ENCODE peak calls at places on chromosomes 5 and 9, in seven cellular contexts. U is neuronal stem cell, S is IMR-90, K is H9, Y is mesendoderm, R is H1, E is trophoblast cell. O is an unnamed sample.

GRCh38 chr9:112012026-112012902 is 115.7 kb downstream of the UGCG start:
- DNase-seq in U (no peak), S (peak; percentile 95), K (no peak), Y (no peak), R (no peak), E (peak; percentile 65), O (peak; percentile 90)

GRCh38 chr9:109114670-109115069 is 5.1 kb downstream of the TMEM245 start:
- DNase-seq in U (no peak), S (peak; percentile 66), K (no peak), Y (no peak), R (no peak), E (no peak), O (peak; percentile 47)

GRCh38 chr5:56328753-56329560 is 95.8 kb upstream of the ANKRD55 start:
- DNase-seq in U (no peak), S (peak; percentile 76), K (no peak), Y (peak; percentile 88), R (no peak), E (peak; percentile 80), O (peak; percentile 68)

GRCh38 chr5:54547711-54548250 is 30.2 kb downstream of the SNX18 start:
- DNase-seq in U (no peak), S (peak; percentile 90), K (no peak), Y (no peak), R (no peak), E (no peak), O (peak; percentile 87)

GRCh38 chr5:161660806-161661205 is 24.7 kb upstream of the GABRA6 start:
- DNase-seq in U (no peak), S (no peak), K (peak; percentile 25), Y (no peak), R (no peak), E (no peak), O (no peak)

GRCh38 chr9:119052339-119053030 is 316.8 kb downstream of the BRINP1 start:
- DNase-seq in U (no peak), S (no peak), K (no peak), Y (no peak), R (no peak), E (no peak), O (no peak)

GRCh38 chr5:177472460-177473441 is 683 bp downstream of the DBN1 start:
- DNase-seq in U (peak; percentile 52), S (no peak), K (no peak), Y (peak; percentile 56), R (no peak), E (no peak), O (peak; percentile 34)

GRCh38 chr5:150511641-150512367 is 3.9 kb downstream of the NDST1 start:
- DNase-seq in U (no peak), S (peak; percentile 80), K (no peak), Y (peak; percentile 79), R (no peak), E (no peak), O (peak; percentile 63)

GRCh38 chr5:169577966-169578365 is 5.6 kb upstream of the SPDL1 start:
- DNase-seq in U (no peak), S (no peak), K (no peak), Y (no peak), R (no peak), E (peak; percentile 33), O (no peak)

GRCh38 chr9:101574773-101575333 is 19.9 kb downstream of the PPP3R2 start:
- DNase-seq in U (no peak), S (no peak), K (no peak), Y (no peak), R (no peak), E (no peak), O (no peak)

GRCh38 chr5:55715519-55716078 is 3.5 kb upstream of the SLC38A9 start:
- DNase-seq in U (no peak), S (no peak), K (no peak), Y (no peak), R (no peak), E (no peak), O (no peak)

GRCh38 chr5:80912479-80912878 is 47.7 kb upstream of the RASGRF2 start:
- DNase-seq in U (no peak), S (no peak), K (no peak), Y (no peak), R (no peak), E (no peak), O (no peak)

GRCh38 chr9:125759812-125760134 is 12.6 kb downstream of the PBX3 start:
- DNase-seq in U (no peak), S (no peak), K (peak; percentile 46), Y (peak; percentile 69), R (no peak), E (no peak), O (no peak)

GRCh38 chr9:16145196-16145950 is 592.5 kb downstream of the CCDC171 start:
- DNase-seq in U (no peak), S (peak; percentile 50), K (no peak), Y (peak; percentile 47), R (no peak), E (no peak), O (peak; percentile 24)

GRCh38 chr9:16143310-16143709 is 590.5 kb downstream of the CCDC171 start:
- DNase-seq in U (no peak), S (peak; percentile 11), K (no peak), Y (no peak), R (no peak), E (no peak), O (no peak)

GRCh38 chr9:16143947-16144890 is 591.4 kb downstream of the CCDC171 start:
- DNase-seq in U (no peak), S (no peak), K (no peak), Y (no peak), R (no peak), E (peak; percentile 43), O (no peak)

GRCh38 chr9:16147726-16148125 is 594.9 kb downstream of the CCDC171 start:
- DNase-seq in U (no peak), S (no peak), K (no peak), Y (no peak), R (no peak), E (no peak), O (peak; percentile 20)

GRCh38 chr9:16146661-16147060 is 593.8 kb downstream of the CCDC171 start:
- DNase-seq in U (peak; percentile 41), S (no peak), K (no peak), Y (no peak), R (no peak), E (no peak), O (no peak)
- H3K4ac ChIP-seq in U (no peak overlapping the region), S (no peak overlapping the region), K (no peak overlapping the region), Y (no peak overlapping the region), R (no peak overlapping the region), E (no peak overlapping the region), O (no peak overlapping the region)

DNA sequence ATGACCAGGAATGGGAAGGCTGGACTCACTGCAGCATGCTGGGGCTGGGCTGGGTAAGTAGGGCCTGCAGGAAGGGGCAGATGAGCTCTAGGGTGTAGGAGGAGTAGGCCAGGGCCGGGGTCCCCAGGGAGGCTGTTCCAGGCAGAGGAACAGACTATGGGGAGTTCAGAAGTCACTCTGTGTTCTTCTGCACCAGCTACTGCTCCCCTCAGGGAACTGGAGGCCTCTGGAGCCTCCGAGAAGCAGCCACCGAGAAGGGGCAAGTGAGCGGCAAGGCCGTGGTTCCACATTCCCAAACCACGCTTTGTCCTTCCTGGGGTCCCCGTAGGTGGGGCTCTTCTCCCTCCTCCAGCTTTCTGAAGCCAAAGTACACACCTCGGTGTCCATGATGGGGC is 8.4 kb upstream of the SLC2A6 start:
- DNase-seq in U (no peak), S (no peak), K (no peak), Y (no peak), R (no peak), E (no peak), O (no peak)
- H3K4ac ChIP-seq in U (no peak overlapping the region), S (no peak overlapping the region), K (no peak overlapping the region), Y (no peak overlapping the region), R (no peak overlapping the region), E (no peak overlapping the region), O (no peak overlapping the region)

GRCh38 chr9:84862308-84862707 is 192.8 kb downstream of the NTRK2 start:
- DNase-seq in U (no peak), S (no peak), K (no peak), Y (no peak), R (no peak), E (no peak), O (no peak)

GRCh38 chr9:84863372-84863771 is 193.8 kb downstream of the NTRK2 start:
- DNase-seq in U (no peak), S (no peak), K (no peak), Y (no peak), R (no peak), E (no peak), O (no peak)

GRCh38 chr9:84858373-84858772 is 188.8 kb downstream of the NTRK2 start:
- DNase-seq in U (no peak), S (no peak), K (no peak), Y (no peak), R (no peak), E (no peak), O (no peak)

GRCh38 chr9:84862786-84863185 is 193.3 kb downstream of the NTRK2 start:
- DNase-seq in U (no peak), S (no peak), K (peak; percentile 90), Y (peak; percentile 74), R (peak; percentile 66), E (peak; percentile 34), O (peak; percentile 67)

GRCh38 chr9:84860423-84861115 is 191.0 kb downstream of the NTRK2 start:
- DNase-seq in U (no peak), S (no peak), K (no peak), Y (peak; percentile 16), R (no peak), E (no peak), O (peak; percentile 46)
- H3K4ac ChIP-seq in U (no peak overlapping the region), S (no peak overlapping the region), K (no peak overlapping the region), Y (no peak overlapping the region), R (no peak overlapping the region), E (no peak overlapping the region), O (no peak overlapping the region)

GRCh38 chr5:131767891-131768290 is 28.9 kb downstream of the FNIP1 start:
- DNase-seq in U (no peak), S (no peak), K (no peak), Y (no peak), R (no peak), E (no peak), O (no peak)
- H3K4ac ChIP-seq in U (no peak overlapping the region), S (no peak overlapping the region), K (no peak overlapping the region), Y (no peak overlapping the region), R (no peak overlapping the region), E (no peak overlapping the region), O (no peak overlapping the region)

GRCh38 chr9:91025856-91026255 is 224.2 kb downstream of the SYK start:
- DNase-seq in U (no peak), S (no peak), K (no peak), Y (no peak), R (no peak), E (no peak), O (no peak)
- H3K4ac ChIP-seq in U (no peak overlapping the region), S (no peak overlapping the region), K (no peak overlapping the region), Y (no peak overlapping the region), R (no peak overlapping the region), E (no peak overlapping the region), O (no peak overlapping the region)

GRCh38 chr5:116764941-116765340 is 190.3 kb upstream of the SEMA6A start:
- DNase-seq in U (no peak), S (no peak), K (no peak), Y (no peak), R (no peak), E (peak; percentile 70), O (no peak)
- H3K4ac ChIP-seq in U (no peak overlapping the region), S (no peak overlapping the region), K (no peak overlapping the region), Y (no peak overlapping the region), R (no peak overlapping the region), E (no peak overlapping the region), O (no peak overlapping the region)

DNA sequence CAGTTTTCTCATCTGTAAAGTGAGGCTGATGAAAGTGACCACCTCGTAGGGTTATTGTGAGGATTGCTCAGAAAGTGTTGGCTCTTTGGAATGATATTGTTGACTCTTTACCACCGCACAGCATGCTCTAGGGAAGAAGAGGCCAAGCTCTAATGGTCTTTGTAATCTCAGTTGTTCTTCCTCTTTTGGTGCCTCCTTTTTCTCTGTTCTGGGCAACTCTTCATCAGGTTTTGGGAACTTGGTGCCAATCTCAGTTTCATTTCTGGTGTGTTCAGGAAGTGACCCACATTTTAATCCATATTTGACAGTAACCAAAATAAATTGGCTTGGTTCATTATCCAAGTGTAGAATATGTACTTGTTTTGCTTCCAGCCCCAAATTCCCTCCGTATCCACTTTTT is 25.1 kb downstream of the ARHGAP26 start:
- DNase-seq in U (no peak), S (no peak), K (no peak), Y (no peak), R (no peak), E (no peak), O (no peak)
- H3K4ac ChIP-seq in U (no peak overlapping the region), S (no peak overlapping the region), K (no peak overlapping the region), Y (no peak overlapping the region), R (no peak overlapping the region), E (no peak overlapping the region), O (no peak overlapping the region)